ENCODE peak calls at places on chromosomes 7 and 10, in nine cellular contexts. One of them, this sample, is unnamed.

GRCh38 chr10:80855348-80855971 is 317.8 kb downstream of the SH2D4B start:
- DNase-seq in IMR-90: no peak
- DNase-seq in fibroblast of lung: no peak
- DNase-seq in ascending aorta: no peak
- DNase-seq in psoas muscle: no peak
- DNase-seq in cardiac muscle cell: peak; percentile 56
- DNase-seq in upper lobe of left lung: no peak
- DNase-seq in CD4-positive, alpha-beta memory T cell: no peak
- DNase-seq in sigmoid colon: no peak
- DNase-seq in this sample: no peak

GRCh38 chr10:133185421-133185820 is 25.4 kb downstream of the KNDC1 start:
- DNase-seq in upper lobe of left lung: peak; percentile 56
- DNase-seq in CD4-positive, alpha-beta memory T cell: no peak
- DNase-seq in psoas muscle: no peak
- DNase-seq in IMR-90: no peak
- DNase-seq in sigmoid colon: no peak
- DNase-seq in ascending aorta: no peak
- DNase-seq in fibroblast of lung: no peak
- DNase-seq in cardiac muscle cell: no peak
- DNase-seq in this sample: no peak

GRCh38 chr7:96697822-96698221 is 11.8 kb downstream of the SEM1 start:
- DNase-seq in IMR-90: no peak
- DNase-seq in sigmoid colon: no peak
- DNase-seq in cardiac muscle cell: no peak
- DNase-seq in upper lobe of left lung: no peak
- DNase-seq in psoas muscle: no peak
- DNase-seq in CD4-positive, alpha-beta memory T cell: no peak
- DNase-seq in fibroblast of lung: no peak
- DNase-seq in ascending aorta: no peak
- DNase-seq in this sample: no peak

GRCh38 chr10:79488303-79488702 is 24.0 kb upstream of the EIF5AL1 start:
- DNase-seq in fibroblast of lung: peak; percentile 93
- DNase-seq in upper lobe of left lung: no peak
- DNase-seq in psoas muscle: peak; percentile 85
- DNase-seq in IMR-90: peak; percentile 92
- DNase-seq in sigmoid colon: peak; percentile 93
- DNase-seq in CD4-positive, alpha-beta memory T cell: no peak
- DNase-seq in ascending aorta: peak; percentile 89
- DNase-seq in cardiac muscle cell: no peak
- DNase-seq in this sample: peak; percentile 43

GRCh38 chr7:102012941-102013461 is 195.6 kb downstream of the CUX1 start:
- DNase-seq in IMR-90: peak; percentile 84
- DNase-seq in CD4-positive, alpha-beta memory T cell: no peak
- DNase-seq in cardiac muscle cell: no peak
- DNase-seq in upper lobe of left lung: no peak
- DNase-seq in sigmoid colon: no peak
- DNase-seq in fibroblast of lung: peak; percentile 59
- DNase-seq in ascending aorta: no peak
- DNase-seq in psoas muscle: no peak
- DNase-seq in this sample: no peak

GRCh38 chr7:29881724-29882123 is 75.4 kb downstream of the WIPF3 start:
- DNase-seq in psoas muscle: no peak
- DNase-seq in CD4-positive, alpha-beta memory T cell: no peak
- DNase-seq in upper lobe of left lung: no peak
- DNase-seq in fibroblast of lung: no peak
- DNase-seq in cardiac muscle cell: peak; percentile 48
- DNase-seq in IMR-90: no peak
- DNase-seq in sigmoid colon: no peak
- DNase-seq in ascending aorta: no peak
- DNase-seq in this sample: no peak

GRCh38 chr10:98367626-98368451 is 47.1 kb downstream of the PYROXD2 start:
- DNase-seq in fibroblast of lung: no peak
- DNase-seq in CD4-positive, alpha-beta memory T cell: no peak
- DNase-seq in IMR-90: no peak
- DNase-seq in upper lobe of left lung: peak; percentile 46
- DNase-seq in psoas muscle: no peak
- DNase-seq in sigmoid colon: no peak
- DNase-seq in ascending aorta: no peak
- DNase-seq in cardiac muscle cell: no peak
- DNase-seq in this sample: no peak

GRCh38 chr10:73759512-73760115 is 15.4 kb downstream of the SEC24C start:
- DNase-seq in CD4-positive, alpha-beta memory T cell: peak; percentile 92
- DNase-seq in cardiac muscle cell: no peak
- DNase-seq in fibroblast of lung: no peak
- DNase-seq in sigmoid colon: peak; percentile 33
- DNase-seq in ascending aorta: no peak
- DNase-seq in IMR-90: no peak
- DNase-seq in psoas muscle: no peak
- DNase-seq in upper lobe of left lung: no peak
- DNase-seq in this sample: no peak

GRCh38 chr7:15720849-15721471 is 34.5 kb upstream of the MEOX2 start:
- DNase-seq in CD4-positive, alpha-beta memory T cell: no peak
- DNase-seq in sigmoid colon: peak; percentile 66
- DNase-seq in cardiac muscle cell: peak; percentile 20
- DNase-seq in fibroblast of lung: peak; percentile 10
- DNase-seq in IMR-90: peak; percentile 53
- DNase-seq in psoas muscle: no peak
- DNase-seq in ascending aorta: peak; percentile 74
- DNase-seq in upper lobe of left lung: no peak
- DNase-seq in this sample: no peak

GRCh38 chr10:20494474-20494873 is 402.6 kb downstream of the NEBL start:
- DNase-seq in IMR-90: no peak
- DNase-seq in sigmoid colon: no peak
- DNase-seq in cardiac muscle cell: no peak
- DNase-seq in ascending aorta: no peak
- DNase-seq in psoas muscle: no peak
- DNase-seq in fibroblast of lung: peak; percentile 20
- DNase-seq in upper lobe of left lung: no peak
- DNase-seq in CD4-positive, alpha-beta memory T cell: no peak
- DNase-seq in this sample: no peak

GRCh38 chr7:149721084-149721601 is 52.2 kb downstream of the ZNF467 start:
- DNase-seq in sigmoid colon: peak; percentile 58
- DNase-seq in upper lobe of left lung: no peak
- DNase-seq in cardiac muscle cell: no peak
- DNase-seq in fibroblast of lung: no peak
- DNase-seq in CD4-positive, alpha-beta memory T cell: no peak
- DNase-seq in psoas muscle: no peak
- DNase-seq in ascending aorta: peak; percentile 46
- DNase-seq in IMR-90: no peak
- DNase-seq in this sample: no peak

GRCh38 chr7:26681819-26682418 is 182.5 kb downstream of the SKAP2 start:
- DNase-seq in upper lobe of left lung: no peak
- DNase-seq in psoas muscle: no peak
- DNase-seq in cardiac muscle cell: peak; percentile 24
- DNase-seq in sigmoid colon: no peak
- DNase-seq in ascending aorta: no peak
- DNase-seq in IMR-90: peak; percentile 35
- DNase-seq in CD4-positive, alpha-beta memory T cell: no peak
- DNase-seq in fibroblast of lung: peak; percentile 8
- DNase-seq in this sample: no peak

GRCh38 chr7:25636871-25637283 is 408.6 kb upstream of the NPVF start:
- DNase-seq in cardiac muscle cell: peak; percentile 62
- DNase-seq in IMR-90: no peak
- DNase-seq in ascending aorta: no peak
- DNase-seq in fibroblast of lung: no peak
- DNase-seq in psoas muscle: peak; percentile 49
- DNase-seq in sigmoid colon: no peak
- DNase-seq in CD4-positive, alpha-beta memory T cell: no peak
- DNase-seq in upper lobe of left lung: no peak
- DNase-seq in this sample: no peak

GRCh38 chr7:142908921-142909870 is 23.7 kb upstream of the TRPV6 start:
- DNase-seq in fibroblast of lung: no peak
- DNase-seq in IMR-90: no peak
- DNase-seq in ascending aorta: no peak
- DNase-seq in upper lobe of left lung: peak; percentile 57
- DNase-seq in cardiac muscle cell: peak; percentile 14
- DNase-seq in sigmoid colon: no peak
- DNase-seq in psoas muscle: no peak
- DNase-seq in CD4-positive, alpha-beta memory T cell: no peak
- DNase-seq in this sample: no peak

GRCh38 chr7:80137410-80137809 is 2.8 kb downstream of the GNAI1 start:
- DNase-seq in ascending aorta: no peak
- DNase-seq in sigmoid colon: no peak
- DNase-seq in CD4-positive, alpha-beta memory T cell: no peak
- DNase-seq in cardiac muscle cell: no peak
- DNase-seq in IMR-90: no peak
- DNase-seq in upper lobe of left lung: peak; percentile 7
- DNase-seq in psoas muscle: no peak
- DNase-seq in fibroblast of lung: no peak
- DNase-seq in this sample: no peak
- H3K27ac ChIP-seq in ascending aorta: no peak overlapping the region
- H3K27ac ChIP-seq in sigmoid colon: peak overlapping the region; percentile 99
- H3K27ac ChIP-seq in CD4-positive, alpha-beta memory T cell: no peak overlapping the region
- H3K27ac ChIP-seq in cardiac muscle cell: no peak overlapping the region
- H3K27ac ChIP-seq in IMR-90: no peak overlapping the region
- H3K27ac ChIP-seq in upper lobe of left lung: no peak overlapping the region
- H3K27ac ChIP-seq in psoas muscle: no peak overlapping the region
- H3K27ac ChIP-seq in fibroblast of lung: no peak overlapping the region
- H3K27ac ChIP-seq in this sample: no peak overlapping the region

GRCh38 chr10:61939575-61940301 is 38.2 kb downstream of the ARID5B start:
- DNase-seq in sigmoid colon: no peak
- DNase-seq in ascending aorta: no peak
- DNase-seq in fibroblast of lung: peak; percentile 87
- DNase-seq in IMR-90: peak; percentile 90
- DNase-seq in cardiac muscle cell: no peak
- DNase-seq in upper lobe of left lung: no peak
- DNase-seq in CD4-positive, alpha-beta memory T cell: no peak
- DNase-seq in psoas muscle: no peak
- DNase-seq in this sample: no peak

GRCh38 chr10:61943699-61944444 is 42.4 kb downstream of the ARID5B start:
- DNase-seq in upper lobe of left lung: no peak
- DNase-seq in cardiac muscle cell: no peak
- DNase-seq in ascending aorta: no peak
- DNase-seq in CD4-positive, alpha-beta memory T cell: no peak
- DNase-seq in psoas muscle: no peak
- DNase-seq in fibroblast of lung: peak; percentile 77
- DNase-seq in sigmoid colon: no peak
- DNase-seq in IMR-90: peak; percentile 53
- DNase-seq in this sample: no peak

GRCh38 chr10:61944445-61945123 is 43.1 kb downstream of the ARID5B start:
- DNase-seq in sigmoid colon: no peak
- DNase-seq in ascending aorta: no peak
- DNase-seq in psoas muscle: no peak
- DNase-seq in IMR-90: no peak
- DNase-seq in fibroblast of lung: no peak
- DNase-seq in CD4-positive, alpha-beta memory T cell: no peak
- DNase-seq in upper lobe of left lung: no peak
- DNase-seq in cardiac muscle cell: no peak
- DNase-seq in this sample: no peak

GRCh38 chr10:61941202-61941651 is 39.7 kb downstream of the ARID5B start:
- DNase-seq in fibroblast of lung: no peak
- DNase-seq in psoas muscle: no peak
- DNase-seq in CD4-positive, alpha-beta memory T cell: no peak
- DNase-seq in IMR-90: no peak
- DNase-seq in upper lobe of left lung: no peak
- DNase-seq in cardiac muscle cell: no peak
- DNase-seq in ascending aorta: no peak
- DNase-seq in sigmoid colon: no peak
- DNase-seq in this sample: no peak

GRCh38 chr10:61942997-61943457 is 41.5 kb downstream of the ARID5B start:
- DNase-seq in cardiac muscle cell: no peak
- DNase-seq in IMR-90: peak; percentile 54
- DNase-seq in sigmoid colon: no peak
- DNase-seq in psoas muscle: no peak
- DNase-seq in fibroblast of lung: peak; percentile 77
- DNase-seq in upper lobe of left lung: no peak
- DNase-seq in ascending aorta: no peak
- DNase-seq in CD4-positive, alpha-beta memory T cell: no peak
- DNase-seq in this sample: no peak
- H3K4me1 ChIP-seq in cardiac muscle cell: no peaks in the 10 kb centered on the region
- H3K4me1 ChIP-seq in IMR-90: peaks cover 16% of the 10 kb centered on the region
- H3K4me1 ChIP-seq in sigmoid colon: peaks cover 54% of the 10 kb centered on the region
- H3K4me1 ChIP-seq in psoas muscle: peaks cover 27% of the 10 kb centered on the region
- H3K4me1 ChIP-seq in fibroblast of lung: peaks cover 26% of the 10 kb centered on the region
- H3K4me1 ChIP-seq in upper lobe of left lung: peaks cover 37% of the 10 kb centered on the region
- H3K4me1 ChIP-seq in ascending aorta: peaks cover 52% of the 10 kb centered on the region
- H3K4me1 ChIP-seq in CD4-positive, alpha-beta memory T cell: peaks cover 73% of the 10 kb centered on the region
- H3K4me1 ChIP-seq in this sample: peaks cover 65% of the 10 kb centered on the region

GRCh38 chr10:112216151-112216550 is 32.6 kb upstream of the GPAM start:
- DNase-seq in cardiac muscle cell: no peak
- DNase-seq in ascending aorta: no peak
- DNase-seq in sigmoid colon: no peak
- DNase-seq in upper lobe of left lung: no peak
- DNase-seq in fibroblast of lung: no peak
- DNase-seq in IMR-90: no peak
- DNase-seq in psoas muscle: no peak
- DNase-seq in CD4-positive, alpha-beta memory T cell: no peak
- DNase-seq in this sample: no peak

GRCh38 chr10:112213098-112213823 is 29.7 kb upstream of the GPAM start:
- DNase-seq in IMR-90: no peak
- DNase-seq in fibroblast of lung: no peak
- DNase-seq in psoas muscle: no peak
- DNase-seq in upper lobe of left lung: no peak
- DNase-seq in sigmoid colon: no peak
- DNase-seq in CD4-positive, alpha-beta memory T cell: no peak
- DNase-seq in cardiac muscle cell: no peak
- DNase-seq in ascending aorta: no peak
- DNase-seq in this sample: no peak

GRCh38 chr10:112215342-112215774 is 31.8 kb upstream of the GPAM start:
- DNase-seq in fibroblast of lung: no peak
- DNase-seq in upper lobe of left lung: no peak
- DNase-seq in CD4-positive, alpha-beta memory T cell: no peak
- DNase-seq in ascending aorta: no peak
- DNase-seq in sigmoid colon: no peak
- DNase-seq in cardiac muscle cell: no peak
- DNase-seq in psoas muscle: no peak
- DNase-seq in IMR-90: peak; percentile 24
- DNase-seq in this sample: no peak

GRCh38 chr10:112213836-112214235 is 30.3 kb upstream of the GPAM start:
- DNase-seq in psoas muscle: no peak
- DNase-seq in fibroblast of lung: no peak
- DNase-seq in cardiac muscle cell: no peak
- DNase-seq in IMR-90: no peak
- DNase-seq in upper lobe of left lung: no peak
- DNase-seq in ascending aorta: no peak
- DNase-seq in sigmoid colon: no peak
- DNase-seq in CD4-positive, alpha-beta memory T cell: no peak
- DNase-seq in this sample: no peak

GRCh38 chr10:112214335-112214941 is 30.9 kb upstream of the GPAM start:
- DNase-seq in psoas muscle: no peak
- DNase-seq in fibroblast of lung: no peak
- DNase-seq in cardiac muscle cell: no peak
- DNase-seq in IMR-90: no peak
- DNase-seq in CD4-positive, alpha-beta memory T cell: no peak
- DNase-seq in sigmoid colon: no peak
- DNase-seq in upper lobe of left lung: no peak
- DNase-seq in ascending aorta: no peak
- DNase-seq in this sample: no peak
- H3K4me3 ChIP-seq in psoas muscle: no peak overlapping the region
- H3K4me3 ChIP-seq in fibroblast of lung: no peak overlapping the region
- H3K4me3 ChIP-seq in cardiac muscle cell: no peak overlapping the region
- H3K4me3 ChIP-seq in IMR-90: no peak overlapping the region
- H3K4me3 ChIP-seq in CD4-positive, alpha-beta memory T cell: no peak overlapping the region
- H3K4me3 ChIP-seq in sigmoid colon: no peak overlapping the region
- H3K4me3 ChIP-seq in upper lobe of left lung: no peak overlapping the region
- H3K4me3 ChIP-seq in ascending aorta: peak overlapping the region; percentile 12
- H3K4me3 ChIP-seq in this sample: no peak overlapping the region

DNA sequence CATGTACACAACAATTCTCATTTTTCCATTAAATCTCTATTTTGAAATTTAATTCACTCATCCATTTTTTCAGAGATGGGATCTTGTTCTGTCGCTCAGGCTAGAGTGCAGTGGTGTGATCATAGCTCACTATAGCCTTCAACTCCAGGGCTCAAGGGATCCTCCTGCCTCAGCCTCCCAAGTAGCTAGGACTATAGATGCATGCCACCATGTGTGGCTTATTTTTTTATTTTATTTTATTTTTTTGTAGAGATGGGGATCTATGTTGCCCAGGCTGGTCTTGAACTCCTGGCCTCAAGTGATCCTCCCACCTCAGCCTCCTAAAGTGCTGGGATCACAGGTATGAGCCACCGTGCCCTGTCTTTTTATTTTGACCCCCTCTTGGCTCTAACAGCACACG is 203.8 kb upstream of the KLF14 start:
- DNase-seq in ascending aorta: no peak
- DNase-seq in CD4-positive, alpha-beta memory T cell: no peak
- DNase-seq in upper lobe of left lung: no peak
- DNase-seq in sigmoid colon: no peak
- DNase-seq in psoas muscle: no peak
- DNase-seq in cardiac muscle cell: no peak
- DNase-seq in IMR-90: no peak
- DNase-seq in fibroblast of lung: no peak
- DNase-seq in this sample: no peak
- H3K27ac ChIP-seq in ascending aorta: peak overlapping the region; percentile 23
- H3K27ac ChIP-seq in CD4-positive, alpha-beta memory T cell: peak overlapping the region; percentile 77
- H3K27ac ChIP-seq in upper lobe of left lung: no peak overlapping the region
- H3K27ac ChIP-seq in sigmoid colon: no peak overlapping the region
- H3K27ac ChIP-seq in psoas muscle: peak overlapping the region; percentile 94
- H3K27ac ChIP-seq in cardiac muscle cell: no peak overlapping the region
- H3K27ac ChIP-seq in IMR-90: peak overlapping the region; percentile 33
- H3K27ac ChIP-seq in fibroblast of lung: peak overlapping the region; percentile 91
- H3K27ac ChIP-seq in this sample: no peak overlapping the region